ENCODE peak calls at places on chromosomes 12 and 14, in nine cellular contexts. Y is CD8-positive, alpha-beta T cell; Z is ascending aorta; L is ovary; B is HAP-1; R is A673; F is HCT116; K is aorta; M is left ventricle myocardium inferior. I is an unnamed sample.

GRCh38 chr12:78060186-78060585 is 229.5 kb downstream of the NAV3 start:
- DNase-seq in Y (no peak), Z (no peak), L (no peak), B (no peak), R (no peak), F (no peak), K (no peak), M (no peak), I (no peak)

GRCh38 chr12:45944771-45945170 is 45.6 kb downstream of the SCAF11 start:
- DNase-seq in Y (no peak), Z (no peak), L (no peak), B (no peak), R (no peak), F (no peak), K (no peak), M (no peak), I (no peak)

GRCh38 chr14:40129162-40129561 is 696.9 kb upstream of the FBXO33 start:
- DNase-seq in Y (no peak), Z (no peak), L (no peak), B (no peak), R (no peak), F (no peak), K (no peak), M (no peak), I (no peak)

GRCh38 chr12:123782997-123783792 is 21.1 kb downstream of the DNAH10 start:
- DNase-seq in Y (no peak), Z (no peak), L (no peak), B (no peak), R (no peak), F (no peak), K (no peak), M (no peak), I (no peak)

GRCh38 chr12:23681237-23681636 is 268.2 kb downstream of the SOX5 start:
- DNase-seq in Y (no peak), Z (no peak), L (no peak), B (no peak), R (no peak), F (no peak), K (no peak), M (no peak), I (no peak)

GRCh38 chr12:124359671-124360581 is 65.0 kb downstream of the RFLNA start:
- DNase-seq in Y (no peak), Z (peak; percentile 83), L (peak; percentile 85), B (no peak), R (no peak), F (no peak), K (peak; percentile 97), M (peak; percentile 95), I (no peak)

GRCh38 chr14:100405752-100406455 is 82.8 kb downstream of the SLC25A47 start:
- DNase-seq in Y (no peak), Z (no peak), L (no peak), B (no peak), R (no peak), F (no peak), K (peak; percentile 44), M (no peak), I (no peak)

GRCh38 chr12:123269395-123269892 is 2.2 kb downstream of the CDK2AP1 start:
- DNase-seq in Y (no peak), Z (no peak), L (peak; percentile 66), B (peak; percentile 87), R (peak; percentile 76), F (no peak), K (peak; percentile 89), M (peak; percentile 73), I (peak; percentile 55)

GRCh38 chr12:1608783-1609119 is 14.4 kb upstream of the FBXL14 start:
- DNase-seq in Y (no peak), Z (no peak), L (no peak), B (no peak), R (peak; percentile 35), F (no peak), K (no peak), M (no peak), I (no peak)
- H3K4me1 ChIP-seq in Y (peaks cover 9% of the 10 kb centered on the region), Z (peaks cover 7% of the 10 kb centered on the region), L (peaks cover 15% of the 10 kb centered on the region), B (peaks cover 19% of the 10 kb centered on the region), R (peaks cover 38% of the 10 kb centered on the region), F (peaks cover 8% of the 10 kb centered on the region), K (peaks cover 6% of the 10 kb centered on the region), M (peaks cover 48% of the 10 kb centered on the region), I (peaks cover 30% of the 10 kb centered on the region)

GRCh38 chr12:113136990-113137511 is 1.5 kb upstream of the RASAL1 start:
- DNase-seq in Y (no peak), Z (no peak), L (no peak), B (no peak), R (no peak), F (no peak), K (peak; percentile 40), M (no peak), I (no peak)
- H3K4me1 ChIP-seq in Y (peaks cover 12% of the 10 kb centered on the region), Z (no peaks in the 10 kb centered on the region), L (no peaks in the 10 kb centered on the region), B (peaks cover 4% of the 10 kb centered on the region), R (peaks cover 6% of the 10 kb centered on the region), F (peaks cover 13% of the 10 kb centered on the region), K (no peaks in the 10 kb centered on the region), M (peaks cover 8% of the 10 kb centered on the region), I (no peaks in the 10 kb centered on the region)

GRCh38 chr12:4036872-4037271 is 163.7 kb upstream of the PARP11 start:
- DNase-seq in Y (no peak), Z (no peak), L (no peak), B (no peak), R (no peak), F (no peak), K (no peak), M (no peak), I (no peak)
- H3K4me1 ChIP-seq in Y (peaks cover 1% of the 10 kb centered on the region), Z (peaks cover under 1% of the 10 kb centered on the region), L (no peaks in the 10 kb centered on the region), B (peaks cover 7% of the 10 kb centered on the region), R (no peaks in the 10 kb centered on the region), F (peaks cover under 1% of the 10 kb centered on the region), K (no peaks in the 10 kb centered on the region), M (peaks cover under 1% of the 10 kb centered on the region), I (peaks cover 2% of the 10 kb centered on the region)

GRCh38 chr12:109460538-109460937 is 16.6 kb downstream of the KCTD10 start:
- DNase-seq in Y (no peak), Z (no peak), L (peak; percentile 47), B (no peak), R (no peak), F (no peak), K (peak; percentile 74), M (no peak), I (no peak)
- H3K4me1 ChIP-seq in Y (peaks cover 16% of the 10 kb centered on the region), Z (peaks cover 51% of the 10 kb centered on the region), L (peaks cover 43% of the 10 kb centered on the region), B (peaks cover 17% of the 10 kb centered on the region), R (peaks cover 40% of the 10 kb centered on the region), F (peaks cover 39% of the 10 kb centered on the region), K (no peaks in the 10 kb centered on the region), M (peaks cover 91% of the 10 kb centered on the region), I (peaks cover 77% of the 10 kb centered on the region)

GRCh38 chr12:11704094-11704493 is 54.6 kb downstream of the ETV6 start:
- DNase-seq in Y (no peak), Z (no peak), L (no peak), B (no peak), R (no peak), F (no peak), K (no peak), M (no peak), I (no peak)
- H3K4me1 ChIP-seq in Y (no peaks in the 10 kb centered on the region), Z (peaks cover 8% of the 10 kb centered on the region), L (peaks cover 32% of the 10 kb centered on the region), B (peaks cover 5% of the 10 kb centered on the region), R (no peaks in the 10 kb centered on the region), F (no peaks in the 10 kb centered on the region), K (peaks cover 11% of the 10 kb centered on the region), M (peaks cover 69% of the 10 kb centered on the region), I (peaks cover 15% of the 10 kb centered on the region)

GRCh38 chr12:54447917-54448316 is 25.5 kb downstream of the GTSF1 start:
- DNase-seq in Y (no peak), Z (no peak), L (no peak), B (no peak), R (no peak), F (no peak), K (no peak), M (no peak), I (no peak)
- H3K4me1 ChIP-seq in Y (no peaks in the 10 kb centered on the region), Z (no peaks in the 10 kb centered on the region), L (no peaks in the 10 kb centered on the region), B (peaks cover 8% of the 10 kb centered on the region), R (no peaks in the 10 kb centered on the region), F (no peaks in the 10 kb centered on the region), K (no peaks in the 10 kb centered on the region), M (no peaks in the 10 kb centered on the region), I (no peaks in the 10 kb centered on the region)

GRCh38 chr12:52180971-52181628 is 10.7 kb downstream of the KRT80 start:
- DNase-seq in Y (no peak), Z (no peak), L (no peak), B (no peak), R (no peak), F (no peak), K (no peak), M (no peak), I (no peak)
- H3K4me1 ChIP-seq in Y (no peaks in the 10 kb centered on the region), Z (peaks cover 4% of the 10 kb centered on the region), L (peaks cover 2% of the 10 kb centered on the region), B (no peaks in the 10 kb centered on the region), R (peaks cover 14% of the 10 kb centered on the region), F (peaks cover 29% of the 10 kb centered on the region), K (no peaks in the 10 kb centered on the region), M (peaks cover 68% of the 10 kb centered on the region), I (peaks cover 60% of the 10 kb centered on the region)

GRCh38 chr14:59215757-59216156 is 27.3 kb downstream of the DAAM1 start:
- DNase-seq in Y (no peak), Z (no peak), L (no peak), B (no peak), R (no peak), F (no peak), K (no peak), M (no peak), I (no peak)
- H3K4me1 ChIP-seq in Y (no peaks in the 10 kb centered on the region), Z (peaks cover 14% of the 10 kb centered on the region), L (peaks cover 21% of the 10 kb centered on the region), B (peaks cover 12% of the 10 kb centered on the region), R (no peaks in the 10 kb centered on the region), F (no peaks in the 10 kb centered on the region), K (peaks cover 16% of the 10 kb centered on the region), M (peaks cover 100% of the 10 kb centered on the region), I (no peaks in the 10 kb centered on the region)

GRCh38 chr14:94143711-94144110 is 14.3 kb upstream of the IFI27L2 start:
- DNase-seq in Y (no peak), Z (no peak), L (no peak), B (no peak), R (no peak), F (no peak), K (no peak), M (no peak), I (no peak)

GRCh38 chr14:94142247-94142646 is 12.8 kb upstream of the IFI27L2 start:
- DNase-seq in Y (no peak), Z (no peak), L (no peak), B (no peak), R (no peak), F (no peak), K (no peak), M (no peak), I (no peak)

GRCh38 chr14:94144765-94145164 is 15.4 kb upstream of the IFI27L2 start:
- DNase-seq in Y (no peak), Z (no peak), L (no peak), B (no peak), R (no peak), F (peak; percentile 8), K (no peak), M (no peak), I (no peak)

GRCh38 chr14:94143239-94143638 is 13.8 kb upstream of the IFI27L2 start:
- DNase-seq in Y (no peak), Z (no peak), L (no peak), B (peak; percentile 32), R (no peak), F (peak; percentile 29), K (no peak), M (no peak), I (no peak)

DNA sequence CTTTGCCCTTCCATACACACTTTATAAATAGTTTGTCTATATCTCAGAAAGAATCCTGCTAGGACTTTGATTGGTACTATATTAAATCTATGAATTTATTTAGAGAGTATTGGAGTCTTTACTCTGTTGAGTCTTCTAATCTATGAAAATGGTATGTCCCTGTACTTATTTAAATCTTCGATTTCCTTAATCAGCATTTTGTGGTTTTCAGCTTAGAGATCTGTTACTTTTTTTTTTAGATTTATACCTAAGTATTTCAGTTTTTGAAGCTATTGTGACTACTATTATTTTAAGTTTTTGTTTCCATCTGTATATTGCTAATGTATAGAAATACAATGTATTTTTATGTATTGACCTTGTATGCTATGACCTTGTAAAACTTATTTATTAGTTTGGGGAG is 13.4 kb upstream of the IFI27L2 start:
- DNase-seq in Y (no peak), Z (no peak), L (no peak), B (no peak), R (no peak), F (no peak), K (no peak), M (no peak), I (no peak)
- H3K4me1 ChIP-seq in Y (peaks cover 5% of the 10 kb centered on the region), Z (no peaks in the 10 kb centered on the region), L (no peaks in the 10 kb centered on the region), B (peaks cover 4% of the 10 kb centered on the region), R (no peaks in the 10 kb centered on the region), F (peaks cover 3% of the 10 kb centered on the region), K (no peaks in the 10 kb centered on the region), M (no peaks in the 10 kb centered on the region), I (no peaks in the 10 kb centered on the region)